ENCODE peak calls at places on chromosome 9, in four cellular contexts. One of them, this sample, is unnamed.

GRCh38 chr9:91726406-91727100 is 223.5 kb downstream of the ROR2 start:
- DNase-seq in kidney: no peak
- DNase-seq in Peyer's patch: peak; percentile 9
- DNase-seq in brain microvascular endothelial cell: no peak
- DNase-seq in this sample: no peak

GRCh38 chr9:111356567-111357244 is 26.7 kb upstream of the OR2K2 start:
- DNase-seq in Peyer's patch: no peak
- DNase-seq in kidney: no peak
- DNase-seq in brain microvascular endothelial cell: peak; percentile 71
- DNase-seq in this sample: peak; percentile 72

GRCh38 chr9:121312169-121312568 is 44.2 kb downstream of the GSN start:
- DNase-seq in kidney: no peak
- DNase-seq in brain microvascular endothelial cell: no peak
- DNase-seq in Peyer's patch: no peak
- DNase-seq in this sample: no peak

GRCh38 chr9:1676771-1677170 is 338.4 kb upstream of the SMARCA2 start:
- DNase-seq in Peyer's patch: no peak
- DNase-seq in kidney: no peak
- DNase-seq in brain microvascular endothelial cell: no peak
- DNase-seq in this sample: no peak

GRCh38 chr9:15485836-15486678 is 24.7 kb downstream of the PSIP1 start:
- DNase-seq in brain microvascular endothelial cell: peak; percentile 33
- DNase-seq in Peyer's patch: no peak
- DNase-seq in kidney: no peak
- DNase-seq in this sample: no peak

GRCh38 chr9:134370213-134370492 is 43.9 kb downstream of the RXRA start:
- DNase-seq in kidney: no peak
- DNase-seq in Peyer's patch: no peak
- DNase-seq in brain microvascular endothelial cell: no peak
- DNase-seq in this sample: no peak

GRCh38 chr9:130943226-130943625 is 4.2 kb upstream of the FIBCD1 start:
- DNase-seq in kidney: no peak
- DNase-seq in Peyer's patch: no peak
- DNase-seq in brain microvascular endothelial cell: no peak
- DNase-seq in this sample: no peak

GRCh38 chr9:98010450-98010849 is 27.3 kb downstream of the ANP32B start:
- DNase-seq in brain microvascular endothelial cell: peak; percentile 43
- DNase-seq in kidney: no peak
- DNase-seq in Peyer's patch: peak; percentile 39
- DNase-seq in this sample: no peak

GRCh38 chr9:116340270-116340669 is 186.7 kb downstream of the PAPPA start:
- DNase-seq in kidney: no peak
- DNase-seq in Peyer's patch: no peak
- DNase-seq in brain microvascular endothelial cell: no peak
- DNase-seq in this sample: no peak

GRCh38 chr9:97403746-97404316 is 8.1 kb upstream of the TDRD7 start:
- DNase-seq in Peyer's patch: no peak
- DNase-seq in brain microvascular endothelial cell: no peak
- DNase-seq in kidney: no peak
- DNase-seq in this sample: no peak

GRCh38 chr9:1462626-1463308 is 412.6 kb downstream of the DMRT2 start:
- DNase-seq in Peyer's patch: no peak
- DNase-seq in kidney: no peak
- DNase-seq in brain microvascular endothelial cell: no peak
- DNase-seq in this sample: no peak

GRCh38 chr9:642014-642413 is 199.5 kb upstream of the DMRT1 start:
- DNase-seq in Peyer's patch: no peak
- DNase-seq in brain microvascular endothelial cell: no peak
- DNase-seq in kidney: no peak
- DNase-seq in this sample: no peak

GRCh38 chr9:130991227-130992058 is 17.5 kb upstream of the LAMC3 start:
- DNase-seq in brain microvascular endothelial cell: no peak
- DNase-seq in Peyer's patch: no peak
- DNase-seq in kidney: no peak
- DNase-seq in this sample: no peak

GRCh38 chr9:13705356-13705755 is 425.9 kb upstream of the MPDZ start:
- DNase-seq in kidney: no peak
- DNase-seq in brain microvascular endothelial cell: peak; percentile 67
- DNase-seq in Peyer's patch: no peak
- DNase-seq in this sample: no peak

GRCh38 chr9:9942764-9943424 is 669.9 kb downstream of the PTPRD start:
- DNase-seq in kidney: peak; percentile 61
- DNase-seq in Peyer's patch: peak; percentile 16
- DNase-seq in brain microvascular endothelial cell: peak; percentile 80
- DNase-seq in this sample: no peak

GRCh38 chr9:81653240-81653639 is 36.1 kb downstream of the TLE1 start:
- DNase-seq in kidney: no peak
- DNase-seq in brain microvascular endothelial cell: no peak
- DNase-seq in Peyer's patch: no peak
- DNase-seq in this sample: no peak

GRCh38 chr9:22244141-22245011 is 202.2 kb upstream of the DMRTA1 start:
- DNase-seq in brain microvascular endothelial cell: peak; percentile 78
- DNase-seq in Peyer's patch: peak; percentile 32
- DNase-seq in kidney: no peak
- DNase-seq in this sample: no peak

GRCh38 chr9:107597743-107598217 is 108.2 kb upstream of the KLF4 start:
- DNase-seq in Peyer's patch: no peak
- DNase-seq in kidney: no peak
- DNase-seq in brain microvascular endothelial cell: no peak
- DNase-seq in this sample: no peak

GRCh38 chr9:109886617-109887016 is 106.6 kb downstream of the PALM2AKAP2 start:
- DNase-seq in brain microvascular endothelial cell: no peak
- DNase-seq in Peyer's patch: no peak
- DNase-seq in kidney: no peak
- DNase-seq in this sample: no peak

GRCh38 chr9:132673355-132673754 is 3.1 kb downstream of the GTF3C4 start:
- DNase-seq in brain microvascular endothelial cell: peak; percentile 57
- DNase-seq in kidney: no peak
- DNase-seq in Peyer's patch: no peak
- DNase-seq in this sample: peak; percentile 21

GRCh38 chr9:130942084-130942483 is 3.0 kb upstream of the FIBCD1 start:
- DNase-seq in Peyer's patch: no peak
- DNase-seq in brain microvascular endothelial cell: no peak
- DNase-seq in kidney: no peak
- DNase-seq in this sample: no peak

GRCh38 chr9:109906766-109907382 is 126.9 kb downstream of the PALM2AKAP2 start:
- DNase-seq in kidney: no peak
- DNase-seq in Peyer's patch: no peak
- DNase-seq in brain microvascular endothelial cell: peak; percentile 39
- DNase-seq in this sample: no peak

GRCh38 chr9:95775191-95775590 is 100.3 kb upstream of the ERCC6L2 start:
- DNase-seq in kidney: no peak
- DNase-seq in brain microvascular endothelial cell: no peak
- DNase-seq in Peyer's patch: no peak
- DNase-seq in this sample: no peak

GRCh38 chr9:123048748-123049147 is 15.3 kb downstream of the GPR21 start:
- DNase-seq in brain microvascular endothelial cell: no peak
- DNase-seq in kidney: no peak
- DNase-seq in Peyer's patch: no peak
- DNase-seq in this sample: peak; percentile 56

GRCh38 chr9:8717146-8717545 is 917.6 kb upstream of the DMAC1 start:
- DNase-seq in kidney: no peak
- DNase-seq in brain microvascular endothelial cell: no peak
- DNase-seq in Peyer's patch: no peak
- DNase-seq in this sample: no peak

GRCh38 chr9:69180670-69181069 is 6.6 kb downstream of the TJP2 start:
- DNase-seq in Peyer's patch: peak; percentile 20
- DNase-seq in brain microvascular endothelial cell: peak; percentile 99
- DNase-seq in kidney: no peak
- DNase-seq in this sample: peak; percentile 91

GRCh38 chr9:18256574-18256973 is 217.4 kb upstream of the ADAMTSL1 start:
- DNase-seq in brain microvascular endothelial cell: peak; percentile 86
- DNase-seq in kidney: no peak
- DNase-seq in Peyer's patch: no peak
- DNase-seq in this sample: no peak

GRCh38 chr9:122138560-122139268 is 20.9 kb downstream of the NDUFA8 start:
- DNase-seq in Peyer's patch: no peak
- DNase-seq in kidney: no peak
- DNase-seq in brain microvascular endothelial cell: no peak
- DNase-seq in this sample: no peak

GRCh38 chr9:37026936-37027581 is 7.0 kb downstream of the PAX5 start:
- DNase-seq in brain microvascular endothelial cell: no peak
- DNase-seq in kidney: no peak
- DNase-seq in Peyer's patch: peak; percentile 44
- DNase-seq in this sample: no peak

GRCh38 chr9:37027582-37028424 is 6.3 kb downstream of the PAX5 start:
- DNase-seq in kidney: peak; percentile 93
- DNase-seq in Peyer's patch: peak; percentile 95
- DNase-seq in brain microvascular endothelial cell: peak; percentile 88
- DNase-seq in this sample: peak; percentile 38

GRCh38 chr9:37026085-37026935 is 7.8 kb downstream of the PAX5 start:
- DNase-seq in kidney: peak; percentile 72
- DNase-seq in Peyer's patch: no peak
- DNase-seq in brain microvascular endothelial cell: no peak
- DNase-seq in this sample: no peak

GRCh38 chr9:37028425-37029031 is 5.5 kb downstream of the PAX5 start:
- DNase-seq in Peyer's patch: no peak
- DNase-seq in brain microvascular endothelial cell: no peak
- DNase-seq in kidney: no peak
- DNase-seq in this sample: no peak

DNA sequence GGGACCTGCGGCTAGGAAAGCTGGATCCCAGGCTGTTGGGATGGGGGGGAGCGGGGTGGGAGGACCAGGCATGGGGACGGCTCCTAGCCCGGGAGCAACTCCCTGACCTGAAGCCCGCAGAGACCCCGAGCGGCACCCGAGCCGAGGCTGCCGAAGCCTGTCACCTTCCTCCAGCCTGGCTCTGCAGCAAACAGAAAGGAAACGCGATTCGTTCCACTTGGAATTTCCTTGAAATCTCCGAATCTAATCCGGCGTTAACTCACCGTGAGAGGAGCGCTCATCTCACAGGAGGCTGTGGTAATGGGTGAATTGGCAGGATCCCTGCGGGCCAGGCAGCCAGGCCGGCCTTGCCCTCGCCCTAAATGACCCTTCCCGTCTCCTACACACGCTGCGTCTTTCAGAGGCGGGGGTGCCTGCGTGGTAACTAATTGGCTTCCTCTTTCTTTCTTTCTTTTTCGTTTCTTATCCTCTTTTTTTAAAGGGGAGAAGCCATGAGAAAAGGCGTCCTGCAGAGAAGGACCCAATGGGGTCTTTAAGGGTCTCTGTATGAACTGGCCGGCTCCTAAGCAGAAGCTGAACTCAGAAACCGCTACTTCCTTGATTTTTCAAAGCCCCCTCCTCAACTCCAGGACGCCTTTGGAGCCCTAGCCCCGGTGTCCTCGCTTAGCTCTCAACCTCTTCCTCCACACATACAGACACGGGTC is 8.5 kb downstream of the PAX5 start:
- DNase-seq in kidney: no peak
- DNase-seq in brain microvascular endothelial cell: no peak
- DNase-seq in Peyer's patch: no peak
- DNase-seq in this sample: no peak
- H3K4me3 ChIP-seq in kidney: no peak overlapping the region
- H3K4me3 ChIP-seq in brain microvascular endothelial cell: no peak overlapping the region
- H3K4me3 ChIP-seq in Peyer's patch: peak overlapping the region; percentile 44
- H3K4me3 ChIP-seq in this sample: no peak overlapping the region

GRCh38 chr9:129697111-129697955 is 31.9 kb downstream of the PRRX2 start:
- DNase-seq in kidney: peak; percentile 81
- DNase-seq in brain microvascular endothelial cell: peak; percentile 45
- DNase-seq in Peyer's patch: no peak
- DNase-seq in this sample: no peak
- H3K4me3 ChIP-seq in kidney: no peak overlapping the region
- H3K4me3 ChIP-seq in brain microvascular endothelial cell: peak overlapping the region; percentile 49
- H3K4me3 ChIP-seq in Peyer's patch: no peak overlapping the region
- H3K4me3 ChIP-seq in this sample: peak overlapping the region; percentile 38

DNA sequence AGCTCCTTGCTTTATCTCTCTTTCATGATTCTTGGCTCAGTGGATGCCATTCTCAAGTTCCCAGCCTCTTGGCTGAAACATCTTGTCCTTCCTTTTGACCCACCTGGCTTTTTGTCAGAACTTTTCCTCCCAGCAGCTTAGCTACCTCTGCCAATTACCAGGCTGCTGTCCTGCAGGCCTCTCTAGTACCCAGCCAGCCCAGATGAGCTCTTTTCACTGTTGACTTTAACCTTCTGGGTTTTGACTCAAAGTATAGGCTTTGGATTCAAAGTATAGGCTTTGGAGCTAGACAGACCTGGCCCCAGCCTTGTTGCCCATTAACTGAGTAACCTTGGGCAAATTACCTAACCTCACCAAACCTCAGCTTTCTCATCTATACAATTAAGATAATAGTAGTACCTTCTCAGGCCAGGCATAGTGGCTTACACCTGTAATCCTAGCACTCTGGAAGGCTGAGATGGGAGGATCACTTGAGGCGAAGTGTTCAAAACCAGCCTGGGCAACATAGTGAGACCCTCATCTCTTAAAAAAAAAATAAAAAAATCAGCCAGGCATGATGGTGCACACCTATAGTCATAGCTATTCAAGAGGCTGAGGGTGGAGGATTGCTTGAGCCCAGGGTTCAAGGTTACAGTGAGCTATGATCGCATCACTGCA is 6.7 kb upstream of the TMEFF1 start:
- DNase-seq in brain microvascular endothelial cell: no peak
- DNase-seq in Peyer's patch: no peak
- DNase-seq in kidney: no peak
- DNase-seq in this sample: no peak
- H3K4me3 ChIP-seq in brain microvascular endothelial cell: no peak overlapping the region
- H3K4me3 ChIP-seq in Peyer's patch: no peak overlapping the region
- H3K4me3 ChIP-seq in kidney: no peak overlapping the region
- H3K4me3 ChIP-seq in this sample: no peak overlapping the region

DNA sequence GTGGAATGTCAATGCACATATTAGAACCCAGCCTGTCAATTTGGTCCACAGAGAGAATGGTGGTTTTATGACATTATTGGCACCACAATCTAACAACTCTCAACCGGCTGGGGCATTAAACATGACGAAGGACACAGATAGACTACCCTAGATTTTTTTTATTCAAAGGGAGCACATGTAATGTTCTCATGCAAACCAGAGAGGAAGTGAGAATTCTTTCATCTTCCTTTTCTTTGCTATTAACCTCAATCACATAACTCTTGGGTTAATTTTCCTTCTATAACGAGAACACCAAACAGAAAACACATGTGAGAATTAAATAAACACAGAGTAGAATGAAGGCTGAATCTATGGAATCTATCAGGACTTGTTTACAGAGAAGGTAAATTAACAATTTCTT is 94.9 kb upstream of the TNC start:
- DNase-seq in Peyer's patch: no peak
- DNase-seq in kidney: no peak
- DNase-seq in brain microvascular endothelial cell: no peak
- DNase-seq in this sample: no peak
- H3K4me3 ChIP-seq in Peyer's patch: no peak overlapping the region
- H3K4me3 ChIP-seq in kidney: no peak overlapping the region
- H3K4me3 ChIP-seq in brain microvascular endothelial cell: no peak overlapping the region
- H3K4me3 ChIP-seq in this sample: no peak overlapping the region

GRCh38 chr9:24828687-24829086 is 283.0 kb upstream of the IZUMO3 start:
- DNase-seq in Peyer's patch: no peak
- DNase-seq in brain microvascular endothelial cell: no peak
- DNase-seq in kidney: no peak
- DNase-seq in this sample: no peak
- H3K4me3 ChIP-seq in Peyer's patch: no peak overlapping the region
- H3K4me3 ChIP-seq in brain microvascular endothelial cell: no peak overlapping the region
- H3K4me3 ChIP-seq in kidney: no peak overlapping the region
- H3K4me3 ChIP-seq in this sample: no peak overlapping the region

DNA sequence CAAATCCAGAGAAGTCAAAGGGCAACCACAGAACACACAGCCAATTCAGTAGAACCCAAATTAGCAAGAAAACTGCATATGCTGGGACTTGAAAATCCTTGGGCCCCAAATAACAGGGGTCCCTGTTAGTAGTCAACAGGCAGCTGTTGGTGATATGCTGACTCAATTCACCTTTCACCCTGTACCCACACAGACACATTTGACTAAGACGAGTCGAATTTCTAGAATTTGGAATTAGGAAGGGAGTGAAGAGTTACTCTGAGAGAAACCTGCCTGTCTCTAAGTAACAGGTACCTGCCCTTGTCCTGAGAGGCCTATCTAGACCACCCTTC is 817 bp upstream of the VCP start:
- DNase-seq in Peyer's patch: no peak
- DNase-seq in brain microvascular endothelial cell: no peak
- DNase-seq in kidney: no peak
- DNase-seq in this sample: no peak
- H3K4me3 ChIP-seq in Peyer's patch: no peak overlapping the region
- H3K4me3 ChIP-seq in brain microvascular endothelial cell: no peak overlapping the region
- H3K4me3 ChIP-seq in kidney: no peak overlapping the region
- H3K4me3 ChIP-seq in this sample: peak overlapping the region; percentile 30

This sample was measured in skeletal muscle cell.